ENCODE peak calls at places on chromosomes 12 and 14, in nine cellular contexts. One of them, this sample, is unnamed.

GRCh38 chr12:52425466-52425865 is 8.7 kb downstream of the KRT75 start:
- DNase-seq in RWPE1: no peak
- DNase-seq in stimulated activated CD4-positive, alpha-beta T cell treated with anti-CD3 and anti-CD28 coated beads, Interleukin-12 subunit alpha, Interleukin-12 subunit beta, amount 100 ng/mL, for 4 hours: no peak
- DNase-seq in left kidney: no peak
- DNase-seq in CD8-positive, alpha-beta T cell: no peak
- DNase-seq in nucleus accumbens: no peak
- DNase-seq in astrocyte of the spinal cord: no peak
- DNase-seq in pancreas: no peak
- DNase-seq in choroid plexus epithelial cell: no peak
- DNase-seq in this sample: no peak

GRCh38 chr12:52677671-52678070 is 2.5 kb downstream of the KRT1 start:
- DNase-seq in RWPE1: no peak
- DNase-seq in stimulated activated CD4-positive, alpha-beta T cell treated with anti-CD3 and anti-CD28 coated beads, Interleukin-12 subunit alpha, Interleukin-12 subunit beta, amount 100 ng/mL, for 4 hours: no peak
- DNase-seq in left kidney: no peak
- DNase-seq in CD8-positive, alpha-beta T cell: no peak
- DNase-seq in nucleus accumbens: no peak
- DNase-seq in astrocyte of the spinal cord: no peak
- DNase-seq in pancreas: no peak
- DNase-seq in choroid plexus epithelial cell: no peak
- DNase-seq in this sample: no peak

GRCh38 chr14:78637903-78638302 is 467.7 kb downstream of the NRXN3 start:
- DNase-seq in RWPE1: no peak
- DNase-seq in stimulated activated CD4-positive, alpha-beta T cell treated with anti-CD3 and anti-CD28 coated beads, Interleukin-12 subunit alpha, Interleukin-12 subunit beta, amount 100 ng/mL, for 4 hours: no peak
- DNase-seq in left kidney: peak
- DNase-seq in CD8-positive, alpha-beta T cell: no peak
- DNase-seq in nucleus accumbens: no peak
- DNase-seq in astrocyte of the spinal cord: no peak
- DNase-seq in pancreas: no peak
- DNase-seq in choroid plexus epithelial cell: no peak
- DNase-seq in this sample: no peak

GRCh38 chr12:13102481-13103195 is 829 bp downstream of the GSG1 start:
- DNase-seq in RWPE1: no peak
- DNase-seq in stimulated activated CD4-positive, alpha-beta T cell treated with anti-CD3 and anti-CD28 coated beads, Interleukin-12 subunit alpha, Interleukin-12 subunit beta, amount 100 ng/mL, for 4 hours: no peak
- DNase-seq in left kidney: no peak
- DNase-seq in CD8-positive, alpha-beta T cell: no peak
- DNase-seq in nucleus accumbens: peak
- DNase-seq in astrocyte of the spinal cord: peak
- DNase-seq in pancreas: no peak
- DNase-seq in choroid plexus epithelial cell: peak
- DNase-seq in this sample: no peak

GRCh38 chr12:116539905-116540482 is 19.2 kb upstream of the MAP1LC3B2 start:
- DNase-seq in RWPE1: no peak
- DNase-seq in stimulated activated CD4-positive, alpha-beta T cell treated with anti-CD3 and anti-CD28 coated beads, Interleukin-12 subunit alpha, Interleukin-12 subunit beta, amount 100 ng/mL, for 4 hours: no peak
- DNase-seq in left kidney: peak
- DNase-seq in CD8-positive, alpha-beta T cell: no peak
- DNase-seq in nucleus accumbens: peak
- DNase-seq in astrocyte of the spinal cord: peak
- DNase-seq in pancreas: peak
- DNase-seq in choroid plexus epithelial cell: peak
- DNase-seq in this sample: no peak

GRCh38 chr12:117091758-117092510 is 7.3 kb downstream of the TESC start:
- DNase-seq in RWPE1: no peak
- DNase-seq in stimulated activated CD4-positive, alpha-beta T cell treated with anti-CD3 and anti-CD28 coated beads, Interleukin-12 subunit alpha, Interleukin-12 subunit beta, amount 100 ng/mL, for 4 hours: no peak
- DNase-seq in left kidney: no peak
- DNase-seq in CD8-positive, alpha-beta T cell: no peak
- DNase-seq in nucleus accumbens: no peak
- DNase-seq in astrocyte of the spinal cord: no peak
- DNase-seq in pancreas: no peak
- DNase-seq in choroid plexus epithelial cell: no peak
- DNase-seq in this sample: no peak

GRCh38 chr12:12704593-12705230 is 8.7 kb upstream of the GPR19 start:
- DNase-seq in RWPE1: peak
- DNase-seq in stimulated activated CD4-positive, alpha-beta T cell treated with anti-CD3 and anti-CD28 coated beads, Interleukin-12 subunit alpha, Interleukin-12 subunit beta, amount 100 ng/mL, for 4 hours: no peak
- DNase-seq in left kidney: peak
- DNase-seq in CD8-positive, alpha-beta T cell: no peak
- DNase-seq in nucleus accumbens: peak
- DNase-seq in astrocyte of the spinal cord: peak
- DNase-seq in pancreas: peak
- DNase-seq in choroid plexus epithelial cell: peak
- DNase-seq in this sample: peak

GRCh38 chr12:132872975-132873421 is 14.4 kb downstream of the CHFR start:
- DNase-seq in RWPE1: no peak
- DNase-seq in stimulated activated CD4-positive, alpha-beta T cell treated with anti-CD3 and anti-CD28 coated beads, Interleukin-12 subunit alpha, Interleukin-12 subunit beta, amount 100 ng/mL, for 4 hours: no peak
- DNase-seq in left kidney: no peak
- DNase-seq in CD8-positive, alpha-beta T cell: peak
- DNase-seq in nucleus accumbens: no peak
- DNase-seq in astrocyte of the spinal cord: no peak
- DNase-seq in pancreas: no peak
- DNase-seq in choroid plexus epithelial cell: no peak
- DNase-seq in this sample: peak

GRCh38 chr14:96554315-96554910 is 52.2 kb downstream of the PAPOLA start:
- DNase-seq in RWPE1: no peak
- DNase-seq in stimulated activated CD4-positive, alpha-beta T cell treated with anti-CD3 and anti-CD28 coated beads, Interleukin-12 subunit alpha, Interleukin-12 subunit beta, amount 100 ng/mL, for 4 hours: no peak
- DNase-seq in left kidney: no peak
- DNase-seq in CD8-positive, alpha-beta T cell: no peak
- DNase-seq in nucleus accumbens: no peak
- DNase-seq in astrocyte of the spinal cord: no peak
- DNase-seq in pancreas: no peak
- DNase-seq in choroid plexus epithelial cell: no peak
- DNase-seq in this sample: no peak

GRCh38 chr12:96401061-96401871 is 1.0 kb upstream of the CDK17 start:
- DNase-seq in RWPE1: peak
- DNase-seq in stimulated activated CD4-positive, alpha-beta T cell treated with anti-CD3 and anti-CD28 coated beads, Interleukin-12 subunit alpha, Interleukin-12 subunit beta, amount 100 ng/mL, for 4 hours: no peak
- DNase-seq in left kidney: peak
- DNase-seq in CD8-positive, alpha-beta T cell: peak
- DNase-seq in nucleus accumbens: peak
- DNase-seq in astrocyte of the spinal cord: peak
- DNase-seq in pancreas: no peak
- DNase-seq in choroid plexus epithelial cell: peak
- DNase-seq in this sample: no peak

GRCh38 chr14:101876539-101876938 is 87.8 kb upstream of the DYNC1H1 start:
- DNase-seq in RWPE1: no peak
- DNase-seq in stimulated activated CD4-positive, alpha-beta T cell treated with anti-CD3 and anti-CD28 coated beads, Interleukin-12 subunit alpha, Interleukin-12 subunit beta, amount 100 ng/mL, for 4 hours: peak
- DNase-seq in left kidney: peak
- DNase-seq in CD8-positive, alpha-beta T cell: peak
- DNase-seq in nucleus accumbens: no peak
- DNase-seq in astrocyte of the spinal cord: no peak
- DNase-seq in pancreas: no peak
- DNase-seq in choroid plexus epithelial cell: peak
- DNase-seq in this sample: peak

GRCh38 chr12:27018071-27018470 is 3.9 kb upstream of the TM7SF3 start:
- DNase-seq in RWPE1: no peak
- DNase-seq in stimulated activated CD4-positive, alpha-beta T cell treated with anti-CD3 and anti-CD28 coated beads, Interleukin-12 subunit alpha, Interleukin-12 subunit beta, amount 100 ng/mL, for 4 hours: no peak
- DNase-seq in left kidney: no peak
- DNase-seq in CD8-positive, alpha-beta T cell: no peak
- DNase-seq in nucleus accumbens: no peak
- DNase-seq in astrocyte of the spinal cord: no peak
- DNase-seq in pancreas: no peak
- DNase-seq in choroid plexus epithelial cell: no peak
- DNase-seq in this sample: no peak

GRCh38 chr12:43362910-43363694 is 188.9 kb downstream of the ADAMTS20 start:
- DNase-seq in RWPE1: peak
- DNase-seq in stimulated activated CD4-positive, alpha-beta T cell treated with anti-CD3 and anti-CD28 coated beads, Interleukin-12 subunit alpha, Interleukin-12 subunit beta, amount 100 ng/mL, for 4 hours: no peak
- DNase-seq in left kidney: no peak
- DNase-seq in CD8-positive, alpha-beta T cell: no peak
- DNase-seq in nucleus accumbens: no peak
- DNase-seq in astrocyte of the spinal cord: no peak
- DNase-seq in pancreas: no peak
- DNase-seq in choroid plexus epithelial cell: no peak
- DNase-seq in this sample: no peak

This sample was measured in Peyer's patch.